ENCODE peak calls at places on chromosome 6, in four cellular contexts. B, S, G and H are unnamed samples.

GRCh38 chr6:161353208-161353613 is 79.3 kb upstream of the AGPAT4 start:
- DNase-seq in G (no peak), B (no peak), S (peak), H (peak)

GRCh38 chr6:1197309-1197708 is 114.6 kb upstream of the FOXQ1 start:
- DNase-seq in B (no peak), G (no peak), S (no peak), H (no peak)

GRCh38 chr6:43703512-43704429 is 16.2 kb upstream of the MRPS18A start:
- DNase-seq in B (no peak), G (no peak), S (no peak), H (no peak)

GRCh38 chr6:47047479-47048411 is 5.6 kb upstream of the ADGRF1 start:
- DNase-seq in G (no peak), S (peak), B (no peak), H (peak)

GRCh38 chr6:73586416-73586974 is 65.7 kb upstream of the EEF1A1 start:
- DNase-seq in S (no peak), G (no peak), B (no peak), H (no peak)

GRCh38 chr6:89688328-89688727 is 49.8 kb upstream of the LYRM2 start:
- DNase-seq in S (no peak), B (no peak), G (no peak), H (peak)

GRCh38 chr6:116382587-116382986 is 11.8 kb downstream of the DSE start:
- DNase-seq in G (no peak), S (no peak), B (no peak), H (no peak)

GRCh38 chr6:127532991-127533390 is 13.9 kb upstream of the MTCL3 start:
- DNase-seq in B (no peak), G (no peak), S (no peak), H (no peak)

GRCh38 chr6:39610229-39610628 is 115.0 kb downstream of the KIF6 start:
- DNase-seq in S (no peak), G (no peak), B (no peak), H (no peak)

GRCh38 chr6:148997863-148998262 is 251.0 kb downstream of the UST start:
- DNase-seq in G (no peak), S (no peak), B (no peak), H (no peak)